ENCODE peak calls at places on chromosomes 11 and 22, in eight cellular contexts. W, U, C, V, Q, P, B and X are unnamed samples.

GRCh38 chr11:67278939-67279588 is 10.0 kb upstream of the ANKRD13D start:
- DNase-seq in U (no peak), P (no peak), V (no peak), B (no peak), W (no peak), Q (no peak), C (no peak), X (no peak)

GRCh38 chr11:18775492-18776292 is 15.9 kb downstream of the PTPN5 start:
- DNase-seq in W (peak; percentile 58), Q (peak; percentile 42), C (peak; percentile 54), U (peak; percentile 49), B (peak; percentile 31), V (peak; percentile 19), P (no peak), X (peak; percentile 37)

GRCh38 chr11:18367431-18367830 is 26.9 kb upstream of the LDHA start:
- DNase-seq in B (peak; percentile 12), U (no peak), V (no peak), Q (no peak), C (peak; percentile 69), W (no peak), P (no peak), X (no peak)

GRCh38 chr11:61113209-61113608 is 10.9 kb downstream of the CD5 start:
- DNase-seq in W (no peak), U (no peak), B (no peak), Q (no peak), P (no peak), C (no peak), V (no peak), X (no peak)

GRCh38 chr22:45084400-45084920 is 74.7 kb upstream of the PHF21B start:
- DNase-seq in P (no peak), W (no peak), B (no peak), Q (no peak), U (no peak), V (no peak), C (no peak), X (no peak)

GRCh38 chr22:47781024-47781423 is 1018.6 kb downstream of the TBC1D22A start:
- DNase-seq in P (no peak), V (no peak), B (no peak), Q (no peak), C (no peak), U (no peak), W (no peak), X (no peak)

GRCh38 chr11:28674432-28675076 is 566.4 kb downstream of the METTL15 start:
- DNase-seq in V (no peak), W (no peak), P (no peak), C (peak; percentile 83), Q (no peak), B (peak; percentile 67), U (no peak), X (no peak)

GRCh38 chr11:117907276-117908110 is 21.7 kb downstream of the TMPRSS13 start:
- DNase-seq in P (peak; percentile 15), V (peak; percentile 26), Q (peak; percentile 44), W (peak; percentile 97), U (peak; percentile 88), B (peak; percentile 81), C (peak; percentile 94), X (peak; percentile 97)

GRCh38 chr22:24247564-24248344 is 2.9 kb upstream of the GGT5 start:
- DNase-seq in U (peak; percentile 42), Q (no peak), W (peak; percentile 7), B (peak; percentile 95), P (peak; percentile 36), V (peak; percentile 20), C (peak; percentile 99), X (peak; percentile 15)